ENCODE peak calls at places on chromosomes 2 and 18, in five cellular contexts. Q, T, A, Y and G are unnamed samples.

GRCh38 chr18:55422456-55423185 is 165.4 kb downstream of the TCF4 start:
- DNase-seq in Y (peak), Q (no peak), A (no peak), T (no peak), G (no peak)

GRCh38 chr2:195682077-195682476 is 25.1 kb downstream of the SLC39A10 start:
- DNase-seq in T (no peak), Q (no peak), Y (no peak), A (no peak), G (no peak)

GRCh38 chr2:42588158-42588557 is 19.7 kb downstream of the MTA3 start:
- DNase-seq in T (no peak), Y (no peak), Q (no peak), A (no peak), G (no peak)

GRCh38 chr2:212997526-212998020 is 153.8 kb downstream of the IKZF2 start:
- DNase-seq in T (no peak), Y (no peak), A (no peak), Q (no peak), G (no peak)

GRCh38 chr2:196183172-196183473 is 11.7 kb upstream of the STK17B start:
- DNase-seq in A (no peak), T (no peak), Q (no peak), Y (no peak), G (no peak)

GRCh38 chr2:176428943-176429469 is 159.8 kb downstream of the MTX2 start:
- DNase-seq in A (no peak), Y (no peak), T (no peak), Q (no peak), G (no peak)

GRCh38 chr2:12097860-12098259 is 351.4 kb downstream of the LPIN1 start:
- DNase-seq in Q (no peak), A (no peak), Y (no peak), T (no peak), G (no peak)

GRCh38 chr2:72562451-72563153 is 263.2 kb downstream of the EXOC6B start:
- DNase-seq in Q (no peak), T (no peak), Y (no peak), A (no peak), G (no peak)

GRCh38 chr18:32735781-32736180 is 37.0 kb downstream of the KLHL14 start:
- DNase-seq in Q (no peak), A (no peak), Y (no peak), T (no peak), G (no peak)

GRCh38 chr2:150062416-150062815 is 425.1 kb downstream of the RND3 start:
- DNase-seq in Q (no peak), A (no peak), Y (no peak), T (no peak), G (no peak)

GRCh38 chr2:238847841-238848565 is at the start of gene TWIST2:
- DNase-seq in A (no peak), T (no peak), Y (no peak), Q (peak), G (no peak)

GRCh38 chr2:133658020-133658903 is 90.0 kb upstream of the NCKAP5 start:
- DNase-seq in Q (no peak), Y (no peak), A (no peak), T (no peak), G (no peak)

GRCh38 chr2:115161531-115162453 is 719.4 kb downstream of the DPP10 start:
- DNase-seq in Q (no peak), Y (no peak), A (no peak), T (no peak), G (no peak)

GRCh38 chr18:58538604-58539386 is 90.1 kb downstream of the ALPK2 start:
- DNase-seq in Y (no peak), A (no peak), Q (no peak), T (no peak), G (no peak)

GRCh38 chr2:54103454-54104314 is 11.7 kb upstream of the ACYP2 start:
- DNase-seq in Q (peak), Y (no peak), A (peak), T (no peak), G (peak)

GRCh38 chr2:51807229-51807628 is 775.3 kb upstream of the NRXN1 start:
- DNase-seq in Q (no peak), A (no peak), T (no peak), Y (no peak), G (no peak)